ENCODE peak calls at places on chromosomes 6 and 20, in nine cellular contexts. Q, K, H, P, F, L, W, C and U are unnamed samples.

GRCh38 chr20:16027710-16028109 is 545.5 kb downstream of the KIF16B start:
- DNase-seq in Q (no peak), K (no peak), H (no peak), P (no peak), F (no peak), L (no peak), W (no peak), C (no peak), U (no peak)

GRCh38 chr6:166575190-166575589 is 11.3 kb downstream of the RAMACL start:
- DNase-seq in Q (no peak), K (no peak), H (no peak), P (no peak), F (no peak), L (no peak), W (peak; percentile 58), C (no peak), U (no peak)

GRCh38 chr20:16441526-16442164 is 131.6 kb downstream of the KIF16B start:
- DNase-seq in Q (no peak), K (no peak), H (no peak), P (no peak), F (no peak), L (no peak), W (no peak), C (no peak), U (no peak)

GRCh38 chr6:71852951-71853350 is 33.4 kb upstream of the RIMS1 start:
- DNase-seq in Q (no peak), K (no peak), H (no peak), P (no peak), F (no peak), L (no peak), W (no peak), C (no peak), U (no peak)

GRCh38 chr20:52425253-52425652 is 233.7 kb upstream of the ZFP64 start:
- DNase-seq in Q (no peak), K (peak; percentile 38), H (no peak), P (no peak), F (no peak), L (no peak), W (no peak), C (no peak), U (no peak)

GRCh38 chr6:56349196-56349595 is 101.8 kb upstream of the COL21A1 start:
- DNase-seq in Q (no peak), K (peak; percentile 67), H (no peak), P (no peak), F (no peak), L (no peak), W (peak; percentile 63), C (no peak), U (no peak)

GRCh38 chr6:34158876-34159275 is 13.0 kb upstream of the GRM4 start:
- DNase-seq in Q (no peak), K (no peak), H (no peak), P (no peak), F (no peak), L (no peak), W (no peak), C (no peak), U (no peak)

GRCh38 chr6:129890164-129890563 is 29.0 kb upstream of the TMEM244 start:
- DNase-seq in Q (peak; percentile 90), K (peak; percentile 91), H (no peak), P (no peak), F (no peak), L (no peak), W (no peak), C (no peak), U (no peak)

GRCh38 chr6:44203955-44204354 is 12.8 kb upstream of the MYMX start:
- DNase-seq in Q (no peak), K (no peak), H (no peak), P (no peak), F (no peak), L (no peak), W (no peak), C (no peak), U (no peak)

GRCh38 chr6:44201638-44202303 is 15.0 kb upstream of the MYMX start:
- DNase-seq in Q (peak; percentile 88), K (no peak), H (no peak), P (no peak), F (no peak), L (no peak), W (no peak), C (no peak), U (no peak)

GRCh38 chr6:44202332-44202971 is 14.3 kb upstream of the MYMX start:
- DNase-seq in Q (no peak), K (no peak), H (no peak), P (no peak), F (no peak), L (no peak), W (no peak), C (no peak), U (no peak)

GRCh38 chr6:44201200-44201599 is 15.5 kb upstream of the MYMX start:
- DNase-seq in Q (peak; percentile 45), K (no peak), H (no peak), P (no peak), F (no peak), L (peak; percentile 70), W (no peak), C (no peak), U (no peak)

DNA sequence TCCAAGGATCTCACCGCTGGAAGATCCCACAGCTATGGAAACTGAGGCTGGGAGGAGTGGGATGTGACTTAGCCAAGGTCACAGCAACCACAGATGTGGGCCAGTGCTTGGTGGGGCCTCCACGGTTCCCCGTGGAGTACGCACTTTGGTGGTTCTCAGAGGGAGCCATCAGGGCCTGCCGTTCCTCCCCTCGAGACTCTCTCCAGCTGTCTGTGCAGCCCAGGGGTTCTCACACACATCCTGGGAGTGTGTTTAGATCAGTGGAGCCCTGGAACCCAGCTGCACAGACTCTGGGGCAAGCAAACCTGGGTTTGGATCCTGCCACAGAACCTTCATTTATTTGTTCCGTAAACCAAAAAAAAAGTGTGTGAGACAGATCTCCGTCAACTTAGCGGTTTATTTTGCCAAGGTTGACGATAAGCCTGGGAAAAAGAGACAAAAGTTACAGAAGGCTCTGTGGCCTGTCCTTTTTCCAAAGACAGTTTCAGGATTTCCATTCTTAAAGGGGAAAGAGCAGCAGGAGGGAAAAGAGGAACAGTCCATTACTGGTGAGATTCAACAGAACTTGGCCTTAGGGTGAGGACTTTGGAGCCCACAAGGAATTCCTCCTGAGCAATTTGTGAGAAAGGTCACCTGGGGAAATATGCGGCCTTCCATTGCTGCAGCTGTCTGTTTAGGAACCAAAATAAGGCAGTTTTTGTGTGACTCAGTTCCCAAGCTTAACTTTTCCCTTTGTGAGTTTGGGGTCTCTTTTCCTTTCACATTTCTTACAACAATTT is 13.6 kb upstream of the MYMX start:
- DNase-seq in Q (no peak), K (no peak), H (no peak), P (no peak), F (no peak), L (peak; percentile 23), W (no peak), C (no peak), U (no peak)
- H3K4me3 ChIP-seq in Q (no peak overlapping the region), K (no peak overlapping the region), H (no peak overlapping the region), P (no peak overlapping the region), F (no peak overlapping the region), L (no peak overlapping the region), W (no peak overlapping the region), C (no peak overlapping the region), U (no peak overlapping the region)

GRCh38 chr6:50707652-50708325 is 5.5 kb upstream of the TFAP2D start:
- DNase-seq in Q (no peak), K (no peak), H (no peak), P (no peak), F (no peak), L (peak; percentile 22), W (peak; percentile 32), C (no peak), U (no peak)
- H3K4me3 ChIP-seq in Q (no peak overlapping the region), K (no peak overlapping the region), H (no peak overlapping the region), P (no peak overlapping the region), F (no peak overlapping the region), L (no peak overlapping the region), W (no peak overlapping the region), C (no peak overlapping the region), U (no peak overlapping the region)

DNA sequence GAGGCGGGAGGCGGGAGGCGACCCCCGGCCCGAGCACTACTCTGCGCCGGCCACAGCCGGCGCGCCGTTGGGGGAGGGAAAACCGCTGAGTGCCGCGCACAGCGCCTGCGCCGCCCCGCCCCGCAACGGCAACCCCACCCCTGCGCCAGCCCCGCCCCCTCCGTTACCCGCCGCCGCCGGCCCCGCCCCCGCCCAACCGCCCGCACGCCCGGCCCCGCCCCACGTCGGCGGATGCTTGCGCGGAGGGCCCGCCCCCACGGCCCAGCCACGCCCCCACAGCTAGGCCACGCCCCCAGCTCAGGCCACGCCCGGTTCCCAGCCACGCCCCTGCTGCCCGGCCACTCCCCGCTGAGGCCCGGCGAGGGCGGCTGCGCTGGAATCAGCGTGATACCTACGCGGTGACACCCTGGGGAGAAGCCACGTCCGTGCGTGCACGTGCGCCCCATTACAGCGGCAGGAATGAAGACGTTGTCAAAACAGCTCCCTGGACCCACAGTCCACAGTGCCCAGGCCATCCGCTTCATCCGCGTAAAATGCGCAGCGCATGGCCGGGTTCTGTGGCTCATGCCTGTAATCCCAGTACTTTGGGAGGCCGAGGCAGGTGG is at the start of gene TCFL5:
- DNase-seq in Q (peak; percentile 89), K (peak; percentile 78), H (peak; percentile 88), P (peak; percentile 98), F (peak; percentile 90), L (peak; percentile 91), W (peak; percentile 93), C (no peak), U (peak; percentile 81)
- H3K4me3 ChIP-seq in Q (peak within 1 kb of the TSS; percentile 54), K (peak within 1 kb of the TSS; percentile 55), H (peak within 1 kb of the TSS; percentile 20), P (no peak within 1 kb of the TSS), F (peak within 1 kb of the TSS; percentile 81), L (no peak within 1 kb of the TSS), W (peak within 1 kb of the TSS; percentile 61), C (peak within 1 kb of the TSS; percentile 72), U (peak within 1 kb of the TSS; percentile 54)

GRCh38 chr20:35087355-35087754 is 5.3 kb downstream of the TRPC4AP start:
- DNase-seq in Q (no peak), K (no peak), H (no peak), P (no peak), F (no peak), L (no peak), W (no peak), C (no peak), U (no peak)

GRCh38 chr20:35088231-35088794 is 4.3 kb downstream of the TRPC4AP start:
- DNase-seq in Q (peak; percentile 15), K (no peak), H (no peak), P (no peak), F (no peak), L (no peak), W (peak; percentile 64), C (no peak), U (no peak)

GRCh38 chr20:35091808-35092523 is 641 bp downstream of the TRPC4AP start:
- DNase-seq in Q (no peak), K (peak; percentile 41), H (no peak), P (no peak), F (no peak), L (peak; percentile 31), W (no peak), C (no peak), U (no peak)

GRCh38 chr20:35093245-35093884 is 758 bp upstream of the TRPC4AP start:
- DNase-seq in Q (peak; percentile 78), K (peak; percentile 80), H (no peak), P (no peak), F (peak; percentile 47), L (no peak), W (peak; percentile 67), C (peak; percentile 36), U (no peak)

DNA sequence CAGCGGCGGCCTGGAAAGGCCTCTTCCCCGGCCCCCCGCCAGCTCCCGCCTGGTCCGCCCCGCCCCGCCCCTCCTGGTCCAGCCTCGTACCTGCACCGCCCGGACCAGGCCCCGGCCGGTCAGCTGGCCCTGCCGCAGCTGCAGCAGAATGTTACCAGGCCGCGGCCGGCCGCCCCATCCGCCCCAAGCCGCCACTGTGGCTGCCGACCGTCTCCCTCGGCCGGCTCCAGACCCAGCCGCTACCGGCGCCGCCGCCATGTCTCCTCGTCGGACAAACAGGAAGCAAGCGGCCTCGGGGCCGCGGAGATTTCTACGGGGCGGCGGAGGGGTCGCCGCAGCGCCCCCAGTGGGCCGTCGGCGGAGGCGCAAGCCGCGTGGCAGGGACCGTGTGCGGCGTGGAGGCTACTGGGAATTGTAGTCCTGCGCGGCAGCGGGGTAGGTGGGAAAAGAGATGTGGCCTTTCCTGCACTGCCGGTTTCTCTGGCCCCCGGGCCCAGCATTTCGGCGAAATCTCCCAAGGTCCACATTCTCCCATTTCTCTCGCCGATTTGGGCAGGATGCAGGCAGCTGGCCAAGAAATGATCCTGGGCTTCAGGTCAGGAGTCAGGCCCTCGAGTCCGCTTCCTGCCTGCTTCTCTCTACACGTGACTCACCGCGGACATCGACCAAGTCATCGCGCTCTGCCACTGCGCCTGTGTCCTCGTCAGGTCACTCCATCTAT is at the start of gene TRPC4AP:
- DNase-seq in Q (peak; percentile 90), K (peak; percentile 83), H (peak; percentile 77), P (peak; percentile 89), F (peak; percentile 91), L (peak; percentile 89), W (peak; percentile 92), C (no peak), U (peak; percentile 85)
- H3K4me3 ChIP-seq in Q (peak within 1 kb of the TSS; percentile 85), K (peak within 1 kb of the TSS; percentile 96), H (peak within 1 kb of the TSS; percentile 84), P (peak within 1 kb of the TSS; percentile 88), F (peak within 1 kb of the TSS; percentile 61), L (peak within 1 kb of the TSS; percentile 70), W (peak within 1 kb of the TSS; percentile 88), C (peak within 1 kb of the TSS; percentile 83), U (peak within 1 kb of the TSS; percentile 97)